ENCODE peak calls at places on chromosome 2, in nine cellular contexts. P is hepatocyte, D is fibroblast of lung, F is nephron progenitor cell, Z is GM20000, R is endothelial cell, K is choroid plexus epithelial cell, C is cardiac muscle cell, G is fibroblast of pulmonary artery. M is an unnamed sample.

GRCh38 chr2:231190531-231191197 is 7.8 kb upstream of the ARMC9 start:
- DNase-seq in F (peak), P (no peak), D (peak), R (peak), K (peak), Z (no peak), C (peak), G (no peak), M (peak)

GRCh38 chr2:241007880-241008710 is 9.7 kb downstream of the SNED1 start:
- DNase-seq in D (no peak), F (no peak), Z (no peak), R (no peak), C (no peak), P (no peak), K (no peak), G (no peak), M (no peak)

GRCh38 chr2:102657770-102658169 is 38.4 kb downstream of the SLC9A2 start:
- DNase-seq in Z (peak), K (no peak), F (no peak), G (no peak), D (no peak), R (no peak), P (no peak), C (no peak), M (no peak)

GRCh38 chr2:111111101-111111755 is 9.5 kb upstream of the BCL2L11 start:
- DNase-seq in P (no peak), Z (no peak), F (no peak), D (no peak), C (no peak), G (no peak), K (no peak), R (no peak), M (no peak)

GRCh38 chr2:24022975-24023575 is 13.2 kb downstream of the MFSD2B start:
- DNase-seq in G (no peak), P (no peak), Z (no peak), F (no peak), D (no peak), R (no peak), C (no peak), K (no peak), M (no peak)

GRCh38 chr2:241878007-241878970 is 8.8 kb downstream of the RTP5 start:
- DNase-seq in R (peak), F (peak), D (peak), K (peak), P (peak), Z (peak), G (peak), C (peak), M (peak)

GRCh38 chr2:64668542-64668941 is 14.8 kb upstream of the SERTAD2 start:
- DNase-seq in K (no peak), Z (no peak), R (no peak), G (no peak), F (no peak), P (no peak), D (no peak), C (no peak), M (no peak)

GRCh38 chr2:2826621-2827020 is 495.5 kb upstream of the MYT1L start:
- DNase-seq in K (no peak), F (no peak), P (no peak), R (no peak), C (no peak), Z (no peak), G (no peak), D (no peak), M (no peak)

GRCh38 chr2:86002375-86002774 is 103.3 kb downstream of the POLR1A start:
- DNase-seq in G (no peak), K (no peak), D (no peak), P (no peak), C (no peak), R (no peak), F (no peak), Z (no peak), M (no peak)

GRCh38 chr2:134846213-134846612 is 7.8 kb downstream of the ACMSD start:
- DNase-seq in F (no peak), Z (no peak), R (no peak), G (no peak), P (no peak), C (no peak), K (no peak), D (no peak), M (no peak)

GRCh38 chr2:133422946-133423345 is 145.3 kb downstream of the NCKAP5 start:
- DNase-seq in P (no peak), K (peak), R (no peak), D (peak), G (peak), Z (no peak), F (no peak), C (peak), M (peak)

GRCh38 chr2:217834057-217834620 is 168.7 kb downstream of the TNS1 start:
- DNase-seq in K (no peak), F (no peak), R (no peak), P (no peak), G (no peak), C (no peak), Z (no peak), D (no peak), M (no peak)

GRCh38 chr2:109675666-109676345 is 61.6 kb downstream of the SOWAHC start:
- DNase-seq in C (no peak), G (no peak), R (no peak), P (no peak), K (no peak), F (no peak), D (no peak), Z (no peak), M (no peak)

GRCh38 chr2:127194447-127194846 is 25.7 kb downstream of the CYP27C1 start:
- DNase-seq in R (no peak), G (no peak), K (no peak), C (no peak), D (no peak), F (no peak), P (no peak), Z (no peak), M (no peak)

GRCh38 chr2:226447896-226448295 is 351.7 kb downstream of the IRS1 start:
- DNase-seq in R (no peak), D (peak), F (no peak), P (no peak), K (peak), C (no peak), Z (no peak), G (peak), M (peak)

GRCh38 chr2:64179582-64180321 is 35.5 kb upstream of the PELI1 start:
- DNase-seq in P (no peak), Z (peak), C (no peak), G (no peak), R (no peak), D (no peak), F (no peak), K (peak), M (no peak)

GRCh38 chr2:218145124-218145523 is 19.3 kb downstream of the CXCR2 start:
- DNase-seq in G (peak), D (peak), K (peak), C (peak), P (peak), F (no peak), Z (no peak), R (no peak), M (no peak)

GRCh38 chr2:20141056-20141762 is 83.7 kb downstream of the SDC1 start:
- DNase-seq in K (peak), G (peak), D (peak), C (peak), F (no peak), Z (no peak), R (no peak), P (peak), M (peak)

GRCh38 chr2:236607471-236608307 is 38.1 kb downstream of the ACKR3 start:
- DNase-seq in K (peak), R (no peak), F (no peak), G (peak), C (peak), P (peak), D (peak), Z (no peak), M (no peak)

GRCh38 chr2:192697880-192698279 is 503.1 kb upstream of the TMEFF2 start:
- DNase-seq in F (no peak), R (no peak), Z (no peak), G (no peak), K (no peak), D (no peak), P (no peak), C (no peak), M (no peak)

GRCh38 chr2:69572640-69573039 is 70.9 kb downstream of the AAK1 start:
- DNase-seq in G (no peak), D (peak), P (no peak), K (peak), C (peak), F (no peak), R (no peak), Z (no peak), M (peak)

GRCh38 chr2:144712277-144712944 is 192.5 kb upstream of the ZEB2 start:
- DNase-seq in G (peak), F (no peak), C (peak), K (peak), R (no peak), Z (no peak), P (no peak), D (no peak), M (no peak)

GRCh38 chr2:12903272-12903671 is 186.5 kb downstream of the TRIB2 start:
- DNase-seq in F (no peak), Z (no peak), C (no peak), R (no peak), G (no peak), K (peak), P (no peak), D (no peak), M (peak)

GRCh38 chr2:44777542-44777941 is 164.0 kb upstream of the SIX3 start:
- DNase-seq in G (no peak), C (peak), F (peak), R (no peak), K (no peak), D (no peak), P (no peak), Z (no peak), M (peak)

GRCh38 chr2:125324273-125324672 is 1299.2 kb downstream of the CNTNAP5 start:
- DNase-seq in Z (peak), C (no peak), K (no peak), F (no peak), D (no peak), G (no peak), P (no peak), R (no peak), M (no peak)

GRCh38 chr2:172925600-172925999 is 150.0 kb upstream of the MAP3K20 start:
- DNase-seq in F (no peak), G (no peak), P (no peak), Z (no peak), C (no peak), D (no peak), R (no peak), K (no peak), M (no peak)

GRCh38 chr2:63052411-63053234 is 2.0 kb downstream of the OTX1 start:
- DNase-seq in F (peak), Z (peak), K (no peak), P (no peak), G (no peak), D (no peak), R (peak), C (no peak), M (peak)

GRCh38 chr2:136134126-136134525 is 16.2 kb upstream of the CXCR4 start:
- DNase-seq in D (no peak), F (no peak), K (no peak), C (no peak), G (no peak), P (no peak), R (no peak), Z (peak), M (no peak)

DNA sequence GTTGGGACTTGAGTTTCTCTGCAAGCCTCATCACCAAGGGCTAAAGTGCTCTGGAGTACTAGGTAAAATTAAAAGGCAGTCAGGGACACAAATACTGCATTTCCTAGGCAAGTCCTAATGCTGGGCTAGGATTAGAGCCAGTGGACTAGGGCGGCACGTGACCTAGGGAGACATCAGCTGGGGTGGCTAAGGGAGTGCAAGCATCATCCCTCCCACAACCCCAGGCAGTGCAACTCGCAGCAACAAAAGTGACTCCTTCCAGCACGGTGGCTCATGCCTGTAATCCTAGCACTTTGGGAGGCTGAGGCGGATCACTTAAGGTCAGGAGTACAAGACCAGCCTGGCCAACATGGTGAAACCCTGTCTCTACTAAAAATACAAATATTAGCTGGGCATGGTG is 30.7 kb upstream of the UPP2 start:
- DNase-seq in G (no peak), C (no peak), K (no peak), F (no peak), D (no peak), R (no peak), P (no peak), Z (no peak), M (no peak)
- TF ChIP-seq CTCF in G (no peak), C (no peak), K (no peak), F (no peak), D (no peak), R (no peak), P (no peak), Z (no peak), M (no peak)

DNA sequence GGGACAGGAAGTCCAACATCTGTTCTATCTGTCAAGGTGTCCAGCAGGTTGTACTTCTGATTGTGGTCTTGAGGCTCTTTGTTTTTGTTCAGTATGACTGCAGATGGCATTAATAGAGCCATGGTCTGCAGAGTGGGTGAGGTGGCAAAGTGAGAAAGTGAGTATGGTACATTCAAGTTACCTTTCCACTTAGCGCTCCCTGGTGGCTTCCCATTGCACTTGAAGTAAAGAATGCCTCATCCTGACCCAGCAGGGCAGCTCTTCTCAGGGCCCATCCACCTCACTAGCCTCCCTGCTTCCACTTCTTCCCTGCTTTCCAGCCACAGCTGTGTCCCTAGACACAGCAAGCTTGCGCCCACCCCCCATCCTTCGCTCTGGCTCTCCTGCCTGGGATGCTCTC is 148.0 kb upstream of the ALPP start:
- DNase-seq in F (peak), D (no peak), K (peak), P (peak), Z (peak), G (peak), C (peak), R (peak), M (no peak)
- TF ChIP-seq CTCF in F (peak), D (peak), K (peak), P (peak), Z (no peak), G (peak), C (peak), R (no peak), M (peak)

GRCh38 chr2:237686659-237687136 is 59.3 kb downstream of the LRRFIP1 start:
- DNase-seq in K (peak), D (no peak), Z (no peak), F (no peak), G (peak), P (no peak), R (no peak), C (peak), M (no peak)
- TF ChIP-seq CTCF in K (peak), D (peak), Z (peak), F (no peak), G (peak), P (peak), R (no peak), C (peak), M (peak)

GRCh38 chr2:43239981-43240761 is 13.8 kb upstream of the ZFP36L2 start:
- DNase-seq in Z (peak), R (no peak), P (no peak), F (no peak), K (no peak), G (no peak), C (no peak), D (no peak), M (no peak)
- TF ChIP-seq CTCF in Z (no peak), R (no peak), P (no peak), F (no peak), K (peak), G (no peak), C (peak), D (peak), M (no peak)

GRCh38 chr2:47239119-47239969 is 84.2 kb upstream of the STPG4 start:
- DNase-seq in C (no peak), G (no peak), D (no peak), Z (no peak), F (peak), P (no peak), K (no peak), R (no peak), M (no peak)
- TF ChIP-seq CTCF in C (no peak), G (no peak), D (no peak), Z (no peak), F (no peak), P (no peak), K (no peak), R (no peak), M (no peak)

GRCh38 chr2:188978291-188979081 is 4.3 kb downstream of the COL3A1 start:
- DNase-seq in C (peak), G (peak), Z (peak), R (no peak), P (peak), K (peak), F (no peak), D (peak), M (peak)
- TF ChIP-seq CTCF in C (peak), G (peak), Z (no peak), R (no peak), P (peak), K (peak), F (no peak), D (peak), M (peak)

DNA sequence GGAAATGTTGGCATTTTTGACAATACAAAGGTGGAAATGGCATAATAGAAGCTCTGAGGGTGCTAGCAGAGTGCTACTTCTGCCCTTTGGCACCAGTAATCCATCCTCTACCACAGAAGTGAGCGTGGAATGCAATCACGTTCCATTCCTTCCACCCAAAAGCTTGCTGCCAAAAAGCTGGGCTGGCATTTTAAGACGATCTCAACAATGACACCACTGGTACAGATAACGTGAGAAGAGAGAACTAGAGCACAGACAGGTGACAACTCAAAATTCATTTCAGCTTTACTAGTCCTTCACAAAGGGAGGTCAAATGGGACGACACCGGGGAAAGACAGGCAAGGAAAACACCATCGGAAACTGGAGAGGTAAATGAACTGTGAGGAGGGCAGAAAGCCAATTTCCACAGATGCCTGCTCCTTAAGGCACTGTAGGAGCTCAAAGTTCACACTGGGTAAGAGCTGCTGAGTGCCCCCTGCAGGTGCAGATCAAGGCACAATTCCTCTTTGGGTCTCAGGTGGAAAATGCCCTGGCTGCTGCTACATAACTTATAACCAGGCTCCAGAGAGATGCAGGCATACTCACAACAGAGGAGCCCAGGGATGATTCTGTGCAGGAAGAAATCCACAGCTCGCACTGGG is 50.7 kb upstream of the RNU4ATAC start:
- DNase-seq in C (peak), F (no peak), R (no peak), D (peak), P (peak), G (peak), K (peak), Z (no peak), M (no peak)
- TF ChIP-seq CTCF in C (peak), F (no peak), R (no peak), D (no peak), P (peak), G (peak), K (peak), Z (no peak), M (no peak)

DNA sequence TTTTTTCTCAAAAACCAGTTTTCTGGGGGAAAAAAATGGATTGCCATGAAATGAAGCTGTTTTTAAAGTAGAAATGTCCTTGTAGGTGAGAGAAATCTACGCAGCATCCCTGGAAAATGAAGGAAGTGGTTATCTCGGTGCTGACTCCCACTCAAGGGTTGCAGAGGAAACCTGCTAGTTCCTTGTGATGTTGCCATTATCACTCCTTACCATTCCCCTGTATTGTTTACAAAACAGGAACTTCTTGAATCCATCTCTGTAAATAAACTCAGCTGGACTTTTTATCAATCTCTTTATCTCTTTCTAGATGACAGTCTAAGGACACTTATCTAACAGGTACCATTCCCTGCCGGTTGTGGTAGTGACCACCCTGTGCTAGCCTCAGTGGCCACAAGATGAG is 61.2 kb downstream of the FEZ2 start:
- DNase-seq in D (no peak), K (no peak), F (no peak), Z (no peak), C (no peak), R (no peak), P (no peak), G (no peak), M (no peak)
- TF ChIP-seq CTCF in D (no peak), K (no peak), F (no peak), Z (no peak), C (no peak), R (no peak), P (no peak), G (no peak), M (no peak)

M was measured in foreskin fibroblast.